ENCODE peak calls at places on chromosomes 5 and 9, in ten cellular contexts. Y is uterus, U is keratinocyte, R is epithelial cell of esophagus, M is endodermal cell, B is right lobe of liver, H is colonic mucosa, T is AG10803, N is HFF-Myc, Z is dorsolateral prefrontal cortex. S is an unnamed sample.

GRCh38 chr9:94056442-94056974 is 27.8 kb upstream of the PTPDC1 start:
- DNase-seq in Y (no peak), U (no peak), R (peak; percentile 49), M (no peak), B (no peak), H (no peak), T (peak; percentile 87), N (peak; percentile 56), Z (no peak), S (peak; percentile 96)

GRCh38 chr5:66518753-66519152 is 77.4 kb upstream of the MAST4 start:
- DNase-seq in Y (no peak), U (peak; percentile 84), R (peak; percentile 76), M (no peak), B (no peak), H (no peak), T (no peak), N (no peak), Z (no peak), S (no peak)

GRCh38 chr9:123073991-123074422 is 40.5 kb downstream of the GPR21 start:
- DNase-seq in Y (no peak), U (no peak), R (no peak), M (no peak), B (no peak), H (no peak), T (peak; percentile 98), N (peak; percentile 76), Z (no peak), S (peak; percentile 81)

GRCh38 chr5:134267366-134268018 is 41.6 kb upstream of the PPP2CA start:
- DNase-seq in Y (no peak), U (no peak), R (peak; percentile 55), M (no peak), B (no peak), H (no peak), T (peak; percentile 31), N (no peak), Z (no peak), S (peak; percentile 64)

GRCh38 chr9:115633099-115633498 is 515.1 kb upstream of the TNC start:
- DNase-seq in Y (no peak), U (no peak), R (peak; percentile 23), M (no peak), B (no peak), H (no peak), T (peak; percentile 93), N (no peak), Z (no peak), S (no peak)

GRCh38 chr9:21778300-21778699 is 24.1 kb upstream of the MTAP start:
- DNase-seq in Y (no peak), U (no peak), R (peak; percentile 38), M (no peak), B (no peak), H (no peak), T (peak; percentile 82), N (peak; percentile 47), Z (no peak), S (peak; percentile 78)

GRCh38 chr5:32713396-32714381 is 2.6 kb downstream of the NPR3 start:
- DNase-seq in Y (no peak), U (no peak), R (peak; percentile 85), M (peak; percentile 89), B (peak; percentile 40), H (no peak), T (peak; percentile 69), N (no peak), Z (no peak), S (no peak)

GRCh38 chr5:113264061-113264460 is 170.7 kb downstream of the TSSK1B start:
- DNase-seq in Y (no peak), U (no peak), R (peak; percentile 82), M (no peak), B (no peak), H (no peak), T (no peak), N (no peak), Z (no peak), S (peak; percentile 95)

GRCh38 chr5:176735383-176736265 is 74.7 kb upstream of the UNC5A start:
- DNase-seq in Y (peak; percentile 5), U (no peak), R (no peak), M (peak; percentile 38), B (no peak), H (no peak), T (no peak), N (no peak), Z (peak; percentile 63), S (no peak)

GRCh38 chr9:37903581-37903830 is 421 bp downstream of the SLC25A51 start:
- DNase-seq in Y (no peak), U (no peak), R (no peak), M (no peak), B (peak; percentile 74), H (peak; percentile 78), T (no peak), N (no peak), Z (no peak), S (no peak)

GRCh38 chr5:78594946-78595921 is 53.3 kb downstream of the LHFPL2 start:
- DNase-seq in Y (peak; percentile 75), U (no peak), R (peak; percentile 91), M (no peak), B (no peak), H (peak; percentile 58), T (peak; percentile 97), N (peak; percentile 96), Z (no peak), S (peak; percentile 99)

GRCh38 chr9:130480673-130481072 is 35.9 kb downstream of the ASS1 start:
- DNase-seq in Y (no peak), U (no peak), R (no peak), M (peak; percentile 91), B (no peak), H (no peak), T (no peak), N (no peak), Z (no peak), S (no peak)

GRCh38 chr9:108671156-108671555 is 184.6 kb downstream of the ACTL7B start:
- DNase-seq in Y (no peak), U (no peak), R (peak; percentile 85), M (peak; percentile 62), B (no peak), H (no peak), T (peak; percentile 67), N (peak; percentile 50), Z (no peak), S (peak; percentile 37)

GRCh38 chr5:142861011-142861410 is 90.8 kb downstream of the ARHGAP26 start:
- DNase-seq in Y (no peak), U (no peak), R (no peak), M (no peak), B (no peak), H (no peak), T (no peak), N (no peak), Z (no peak), S (no peak)

GRCh38 chr5:38673671-38674071 is 117.2 kb upstream of the LIFR start:
- DNase-seq in Y (no peak), U (no peak), R (peak; percentile 56), M (peak; percentile 66), B (no peak), H (no peak), T (no peak), N (peak; percentile 20), Z (no peak), S (no peak)

GRCh38 chr9:107308461-107308860 is 25.4 kb downstream of the RAD23B start:
- DNase-seq in Y (no peak), U (no peak), R (no peak), M (no peak), B (no peak), H (no peak), T (no peak), N (no peak), Z (no peak), S (no peak)

GRCh38 chr9:130531670-130532069 is 47.7 kb upstream of the FUBP3 start:
- DNase-seq in Y (no peak), U (no peak), R (no peak), M (no peak), B (no peak), H (no peak), T (no peak), N (no peak), Z (no peak), S (no peak)

GRCh38 chr5:173051746-173052145 is 4.4 kb upstream of the CREBRF start:
- DNase-seq in Y (no peak), U (no peak), R (no peak), M (no peak), B (no peak), H (no peak), T (peak; percentile 52), N (no peak), Z (no peak), S (peak; percentile 83)

GRCh38 chr5:115666023-115666422 is 40.2 kb upstream of the TMED7 start:
- DNase-seq in Y (no peak), U (no peak), R (peak; percentile 52), M (no peak), B (no peak), H (no peak), T (no peak), N (no peak), Z (no peak), S (no peak)
- TF ChIP-seq CTCF in Y (no peak), U (no peak), R (no peak), M (peak; percentile 14), B (no peak), H (no peak), T (no peak), N (no peak), Z (no peak), S (no peak)

GRCh38 chr5:157203417-157203816 is 22.8 kb downstream of the ITK start:
- DNase-seq in Y (no peak), U (no peak), R (no peak), M (no peak), B (no peak), H (no peak), T (no peak), N (no peak), Z (no peak), S (no peak)
- H3K4me3 ChIP-seq in Y (no peak overlapping the region), U (no peak overlapping the region), R (no peak overlapping the region), M (no peak overlapping the region), B (no peak overlapping the region), H (no peak overlapping the region), T (no peak overlapping the region), N (no peak overlapping the region), Z (no peak overlapping the region), S (no peak overlapping the region)

GRCh38 chr9:6055213-6055612 is 39.8 kb upstream of the RANBP6 start:
- DNase-seq in Y (peak; percentile 55), U (peak; percentile 91), R (peak; percentile 98), M (peak; percentile 73), B (no peak), H (peak; percentile 69), T (peak; percentile 95), N (peak; percentile 65), Z (no peak), S (peak; percentile 97)
- TF ChIP-seq CTCF in Y (peak; percentile 72), U (peak; percentile 57), R (peak; percentile 63), M (peak; percentile 79), B (peak; percentile 55), H (peak; percentile 37), T (peak; percentile 76), N (peak; percentile 47), Z (peak; percentile 60), S (peak; percentile 68)

DNA sequence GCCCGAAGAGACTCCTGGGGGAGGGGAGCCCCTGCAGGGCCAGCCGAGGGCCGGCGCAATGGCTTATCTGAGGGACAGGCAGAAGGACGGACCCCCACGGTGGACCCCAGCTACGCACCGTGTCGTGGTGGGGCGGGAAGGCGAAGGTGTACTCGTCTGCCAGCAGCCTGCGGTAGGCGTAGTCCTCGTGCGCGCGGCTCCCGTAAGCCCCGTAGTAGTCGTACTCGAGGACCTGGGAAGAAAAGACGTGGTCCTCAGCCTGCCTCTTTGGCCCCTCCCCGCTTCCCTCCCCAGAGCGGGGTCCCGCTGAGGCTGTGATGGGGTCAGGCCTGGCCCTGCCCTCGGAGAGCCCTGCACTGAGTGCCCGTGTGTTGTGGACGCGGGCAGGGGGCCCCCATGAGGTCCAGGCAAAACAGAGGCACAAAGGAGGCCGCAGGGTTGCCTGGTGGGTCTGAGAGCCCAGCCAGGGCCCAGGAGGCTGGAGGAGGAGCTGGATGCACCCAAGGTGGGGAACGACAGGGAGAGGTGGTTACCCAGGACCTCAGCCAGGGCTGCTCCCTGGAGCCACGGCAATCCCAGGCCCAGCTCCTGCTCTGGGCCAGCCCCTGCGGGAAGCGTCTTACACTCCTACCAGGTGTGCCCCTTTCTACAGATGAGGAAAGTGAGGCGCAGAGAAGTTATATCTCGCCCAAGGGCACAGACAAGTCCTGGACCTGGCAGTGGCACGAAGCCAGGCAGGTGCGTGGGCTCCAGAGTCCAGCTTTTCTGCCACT is 35.2 kb downstream of the SARDH start:
- DNase-seq in Y (no peak), U (no peak), R (no peak), M (no peak), B (peak; percentile 15), H (no peak), T (no peak), N (no peak), Z (no peak), S (no peak)
- H3K4me3 ChIP-seq in Y (peak overlapping the region; percentile 31), U (no peak overlapping the region), R (no peak overlapping the region), M (no peak overlapping the region), B (no peak overlapping the region), H (no peak overlapping the region), T (no peak overlapping the region), N (no peak overlapping the region), Z (peak overlapping the region; percentile 26), S (peak overlapping the region; percentile 27)

S was measured in fibroblast of villous mesenchyme.